ENCODE peak calls at places on chromosomes 2 and 18, in eight cellular contexts. One of them, this sample, is unnamed.

GRCh38 chr2:236857781-236858180 is 227.9 kb upstream of the COPS8 start:
- DNase-seq in SJSA1: no peak
- DNase-seq in mammary epithelial cell: no peak
- DNase-seq in stimulated activated CD4-positive, alpha-beta T cell treated with anti-CD3 and anti-CD28 coated beads, Interleukin-12 subunit alpha, Interleukin-12 subunit beta, amount 100 ng/mL, for 48 hours: no peak
- DNase-seq in colonic mucosa: no peak
- DNase-seq in GM10248: no peak
- DNase-seq in HS-5: no peak
- DNase-seq in fibroblast of the aortic adventitia: no peak
- DNase-seq in this sample: no peak

GRCh38 chr2:43941359-43941758 is 54.4 kb downstream of the LRPPRC start:
- DNase-seq in fibroblast of the aortic adventitia: peak
- DNase-seq in GM10248: no peak
- DNase-seq in stimulated activated CD4-positive, alpha-beta T cell treated with anti-CD3 and anti-CD28 coated beads, Interleukin-12 subunit alpha, Interleukin-12 subunit beta, amount 100 ng/mL, for 48 hours: no peak
- DNase-seq in SJSA1: no peak
- DNase-seq in HS-5: no peak
- DNase-seq in mammary epithelial cell: no peak
- DNase-seq in colonic mucosa: no peak
- DNase-seq in this sample: no peak

GRCh38 chr2:7233126-7233525 is 315.9 kb downstream of the RNF144A start:
- DNase-seq in mammary epithelial cell: no peak
- DNase-seq in GM10248: no peak
- DNase-seq in HS-5: no peak
- DNase-seq in fibroblast of the aortic adventitia: no peak
- DNase-seq in SJSA1: no peak
- DNase-seq in stimulated activated CD4-positive, alpha-beta T cell treated with anti-CD3 and anti-CD28 coated beads, Interleukin-12 subunit alpha, Interleukin-12 subunit beta, amount 100 ng/mL, for 48 hours: no peak
- DNase-seq in colonic mucosa: no peak
- DNase-seq in this sample: no peak

GRCh38 chr2:235605306-235605998 is 111.6 kb downstream of the AGAP1 start:
- DNase-seq in GM10248: no peak
- DNase-seq in stimulated activated CD4-positive, alpha-beta T cell treated with anti-CD3 and anti-CD28 coated beads, Interleukin-12 subunit alpha, Interleukin-12 subunit beta, amount 100 ng/mL, for 48 hours: no peak
- DNase-seq in HS-5: peak
- DNase-seq in fibroblast of the aortic adventitia: peak
- DNase-seq in mammary epithelial cell: peak
- DNase-seq in colonic mucosa: peak
- DNase-seq in SJSA1: peak
- DNase-seq in this sample: no peak

GRCh38 chr2:122193622-122194021 is 438.2 kb downstream of the TSN start:
- DNase-seq in HS-5: no peak
- DNase-seq in stimulated activated CD4-positive, alpha-beta T cell treated with anti-CD3 and anti-CD28 coated beads, Interleukin-12 subunit alpha, Interleukin-12 subunit beta, amount 100 ng/mL, for 48 hours: no peak
- DNase-seq in mammary epithelial cell: no peak
- DNase-seq in fibroblast of the aortic adventitia: no peak
- DNase-seq in SJSA1: no peak
- DNase-seq in colonic mucosa: no peak
- DNase-seq in GM10248: no peak
- DNase-seq in this sample: no peak

GRCh38 chr18:23300211-23300887 is 152.7 kb upstream of the RIOK3 start:
- DNase-seq in fibroblast of the aortic adventitia: no peak
- DNase-seq in HS-5: no peak
- DNase-seq in stimulated activated CD4-positive, alpha-beta T cell treated with anti-CD3 and anti-CD28 coated beads, Interleukin-12 subunit alpha, Interleukin-12 subunit beta, amount 100 ng/mL, for 48 hours: no peak
- DNase-seq in mammary epithelial cell: no peak
- DNase-seq in colonic mucosa: no peak
- DNase-seq in SJSA1: no peak
- DNase-seq in GM10248: no peak
- DNase-seq in this sample: no peak

GRCh38 chr2:190023860-190024259 is 38.7 kb downstream of the MSTN start:
- DNase-seq in mammary epithelial cell: peak
- DNase-seq in colonic mucosa: no peak
- DNase-seq in stimulated activated CD4-positive, alpha-beta T cell treated with anti-CD3 and anti-CD28 coated beads, Interleukin-12 subunit alpha, Interleukin-12 subunit beta, amount 100 ng/mL, for 48 hours: peak
- DNase-seq in HS-5: no peak
- DNase-seq in GM10248: peak
- DNase-seq in fibroblast of the aortic adventitia: peak
- DNase-seq in SJSA1: peak
- DNase-seq in this sample: peak

GRCh38 chr2:9909106-9909505 is 42.4 kb upstream of the GRHL1 start:
- DNase-seq in colonic mucosa: no peak
- DNase-seq in mammary epithelial cell: peak
- DNase-seq in GM10248: no peak
- DNase-seq in stimulated activated CD4-positive, alpha-beta T cell treated with anti-CD3 and anti-CD28 coated beads, Interleukin-12 subunit alpha, Interleukin-12 subunit beta, amount 100 ng/mL, for 48 hours: no peak
- DNase-seq in HS-5: no peak
- DNase-seq in fibroblast of the aortic adventitia: peak
- DNase-seq in SJSA1: no peak
- DNase-seq in this sample: no peak

GRCh38 chr18:7568426-7568825 is 1.3 kb downstream of the PTPRM start:
- DNase-seq in fibroblast of the aortic adventitia: peak
- DNase-seq in HS-5: no peak
- DNase-seq in mammary epithelial cell: no peak
- DNase-seq in stimulated activated CD4-positive, alpha-beta T cell treated with anti-CD3 and anti-CD28 coated beads, Interleukin-12 subunit alpha, Interleukin-12 subunit beta, amount 100 ng/mL, for 48 hours: no peak
- DNase-seq in colonic mucosa: peak
- DNase-seq in SJSA1: no peak
- DNase-seq in GM10248: no peak
- DNase-seq in this sample: no peak

GRCh38 chr2:35428548-35428947 is 927.0 kb upstream of the CRIM1 start:
- DNase-seq in GM10248: peak
- DNase-seq in HS-5: no peak
- DNase-seq in SJSA1: no peak
- DNase-seq in stimulated activated CD4-positive, alpha-beta T cell treated with anti-CD3 and anti-CD28 coated beads, Interleukin-12 subunit alpha, Interleukin-12 subunit beta, amount 100 ng/mL, for 48 hours: peak
- DNase-seq in fibroblast of the aortic adventitia: no peak
- DNase-seq in colonic mucosa: peak
- DNase-seq in mammary epithelial cell: peak
- DNase-seq in this sample: peak

GRCh38 chr2:11342561-11343343 is 1.7 kb downstream of the ROCK2 start:
- DNase-seq in SJSA1: peak
- DNase-seq in fibroblast of the aortic adventitia: peak
- DNase-seq in mammary epithelial cell: peak
- DNase-seq in GM10248: no peak
- DNase-seq in stimulated activated CD4-positive, alpha-beta T cell treated with anti-CD3 and anti-CD28 coated beads, Interleukin-12 subunit alpha, Interleukin-12 subunit beta, amount 100 ng/mL, for 48 hours: no peak
- DNase-seq in HS-5: peak
- DNase-seq in colonic mucosa: peak
- DNase-seq in this sample: peak

GRCh38 chr2:112784199-112785189 is at the start of gene IL1A:
- DNase-seq in stimulated activated CD4-positive, alpha-beta T cell treated with anti-CD3 and anti-CD28 coated beads, Interleukin-12 subunit alpha, Interleukin-12 subunit beta, amount 100 ng/mL, for 48 hours: no peak
- DNase-seq in colonic mucosa: peak
- DNase-seq in HS-5: peak
- DNase-seq in mammary epithelial cell: peak
- DNase-seq in SJSA1: peak
- DNase-seq in GM10248: no peak
- DNase-seq in fibroblast of the aortic adventitia: peak
- DNase-seq in this sample: no peak

GRCh38 chr18:3998698-3999333 is 456.3 kb downstream of the DLGAP1 start:
- DNase-seq in SJSA1: peak
- DNase-seq in GM10248: no peak
- DNase-seq in fibroblast of the aortic adventitia: peak
- DNase-seq in stimulated activated CD4-positive, alpha-beta T cell treated with anti-CD3 and anti-CD28 coated beads, Interleukin-12 subunit alpha, Interleukin-12 subunit beta, amount 100 ng/mL, for 48 hours: peak
- DNase-seq in mammary epithelial cell: peak
- DNase-seq in colonic mucosa: peak
- DNase-seq in HS-5: no peak
- DNase-seq in this sample: peak

GRCh38 chr2:110852541-110853263 is 120.3 kb downstream of the ACOXL start:
- DNase-seq in SJSA1: no peak
- DNase-seq in stimulated activated CD4-positive, alpha-beta T cell treated with anti-CD3 and anti-CD28 coated beads, Interleukin-12 subunit alpha, Interleukin-12 subunit beta, amount 100 ng/mL, for 48 hours: no peak
- DNase-seq in mammary epithelial cell: no peak
- DNase-seq in HS-5: no peak
- DNase-seq in colonic mucosa: no peak
- DNase-seq in GM10248: no peak
- DNase-seq in fibroblast of the aortic adventitia: no peak
- DNase-seq in this sample: no peak

GRCh38 chr18:66655407-66655806 is 51.5 kb upstream of the CDH19 start:
- DNase-seq in stimulated activated CD4-positive, alpha-beta T cell treated with anti-CD3 and anti-CD28 coated beads, Interleukin-12 subunit alpha, Interleukin-12 subunit beta, amount 100 ng/mL, for 48 hours: no peak
- DNase-seq in mammary epithelial cell: no peak
- DNase-seq in HS-5: no peak
- DNase-seq in SJSA1: no peak
- DNase-seq in GM10248: no peak
- DNase-seq in colonic mucosa: no peak
- DNase-seq in fibroblast of the aortic adventitia: no peak
- DNase-seq in this sample: no peak

GRCh38 chr18:66993492-66993891 is 389.6 kb upstream of the CDH19 start:
- DNase-seq in colonic mucosa: no peak
- DNase-seq in HS-5: no peak
- DNase-seq in stimulated activated CD4-positive, alpha-beta T cell treated with anti-CD3 and anti-CD28 coated beads, Interleukin-12 subunit alpha, Interleukin-12 subunit beta, amount 100 ng/mL, for 48 hours: no peak
- DNase-seq in GM10248: no peak
- DNase-seq in SJSA1: no peak
- DNase-seq in fibroblast of the aortic adventitia: no peak
- DNase-seq in mammary epithelial cell: peak
- DNase-seq in this sample: peak

GRCh38 chr18:31040982-31041345 is 1.6 kb downstream of the DSC3 start:
- DNase-seq in SJSA1: no peak
- DNase-seq in stimulated activated CD4-positive, alpha-beta T cell treated with anti-CD3 and anti-CD28 coated beads, Interleukin-12 subunit alpha, Interleukin-12 subunit beta, amount 100 ng/mL, for 48 hours: no peak
- DNase-seq in fibroblast of the aortic adventitia: no peak
- DNase-seq in GM10248: no peak
- DNase-seq in colonic mucosa: no peak
- DNase-seq in HS-5: no peak
- DNase-seq in mammary epithelial cell: peak
- DNase-seq in this sample: no peak

GRCh38 chr2:239250216-239251071 is 150.4 kb downstream of the HDAC4 start:
- DNase-seq in GM10248: no peak
- DNase-seq in mammary epithelial cell: no peak
- DNase-seq in HS-5: no peak
- DNase-seq in SJSA1: no peak
- DNase-seq in stimulated activated CD4-positive, alpha-beta T cell treated with anti-CD3 and anti-CD28 coated beads, Interleukin-12 subunit alpha, Interleukin-12 subunit beta, amount 100 ng/mL, for 48 hours: no peak
- DNase-seq in colonic mucosa: no peak
- DNase-seq in fibroblast of the aortic adventitia: no peak
- DNase-seq in this sample: no peak

GRCh38 chr18:3594760-3595241 is 144.8 kb downstream of the TGIF1 start:
- DNase-seq in GM10248: no peak
- DNase-seq in SJSA1: no peak
- DNase-seq in stimulated activated CD4-positive, alpha-beta T cell treated with anti-CD3 and anti-CD28 coated beads, Interleukin-12 subunit alpha, Interleukin-12 subunit beta, amount 100 ng/mL, for 48 hours: peak
- DNase-seq in colonic mucosa: peak
- DNase-seq in HS-5: no peak
- DNase-seq in fibroblast of the aortic adventitia: peak
- DNase-seq in mammary epithelial cell: peak
- DNase-seq in this sample: no peak

GRCh38 chr2:24456610-24457556 is 34.2 kb upstream of the NCOA1 start:
- DNase-seq in GM10248: no peak
- DNase-seq in colonic mucosa: peak
- DNase-seq in fibroblast of the aortic adventitia: peak
- DNase-seq in stimulated activated CD4-positive, alpha-beta T cell treated with anti-CD3 and anti-CD28 coated beads, Interleukin-12 subunit alpha, Interleukin-12 subunit beta, amount 100 ng/mL, for 48 hours: peak
- DNase-seq in HS-5: peak
- DNase-seq in mammary epithelial cell: peak
- DNase-seq in SJSA1: peak
- DNase-seq in this sample: peak

This sample was measured in ACHN.